ENCODE peak calls at places on chromosomes 11 and 22, in nine cellular contexts. V, J, G, F, M, B, I, S and P are unnamed samples.
A peak's percentile ranks its signal among the peaks of the same experiment; 100 is the strongest.

GRCh38 chr11:63888170-63889086 is 28.5 kb downstream of the RCOR2 start:
- DNase-seq in V (peak; percentile 84), J (no peak), G (peak; percentile 51), F (peak; percentile 61), M (no peak), B (no peak), I (peak; percentile 52), S (peak; percentile 73), P (peak; percentile 81)

GRCh38 chr22:32539631-32540449 is 65.2 kb downstream of the FBXO7 start:
- DNase-seq in V (peak; percentile 83), J (no peak), G (no peak), F (no peak), M (peak; percentile 95), B (no peak), I (no peak), S (no peak), P (peak; percentile 89)

GRCh38 chr11:118142081-118142480 is 10.5 kb downstream of the SCN4B start:
- DNase-seq in V (no peak), J (no peak), G (no peak), F (no peak), M (no peak), B (no peak), I (no peak), S (no peak), P (no peak)

GRCh38 chr11:2433106-2433925 is 11.0 kb downstream of the TRPM5 start:
- DNase-seq in V (peak; percentile 42), J (no peak), G (no peak), F (no peak), M (no peak), B (no peak), I (no peak), S (no peak), P (no peak)

GRCh38 chr11:61732705-61733104 is 19.7 kb upstream of the MYRF start:
- DNase-seq in V (no peak), J (no peak), G (no peak), F (no peak), M (no peak), B (no peak), I (peak; percentile 34), S (no peak), P (no peak)

GRCh38 chr11:46686886-46687810 is 13.3 kb downstream of the ARHGAP1 start:
- DNase-seq in V (no peak), J (peak; percentile 73), G (peak; percentile 25), F (no peak), M (no peak), B (no peak), I (peak; percentile 91), S (no peak), P (no peak)

GRCh38 chr11:132093861-132094260 is 723.4 kb downstream of the NTM start:
- DNase-seq in V (no peak), J (no peak), G (no peak), F (no peak), M (no peak), B (no peak), I (no peak), S (no peak), P (no peak)

GRCh38 chr11:76071090-76071489 is 135.2 kb downstream of the WNT11 start:
- DNase-seq in V (no peak), J (no peak), G (no peak), F (no peak), M (no peak), B (no peak), I (no peak), S (no peak), P (no peak)

GRCh38 chr11:50169634-50170033 is 137.0 kb downstream of the OR4C45 start:
- DNase-seq in V (no peak), J (no peak), G (no peak), F (no peak), M (no peak), B (no peak), I (no peak), S (no peak), P (no peak)